ENCODE peak calls at places on chromosomes 6 and 20, in eight cellular contexts. V is T-helper 1 cell; G is SJSA1; U is NCI-H1092 treated with DMSO at 0.1 percent for 48 hours; N is amniotic epithelial cell; Y is stromal cell of bone marrow; J is Daoy; M is stimulated activated CD8-positive, alpha-beta memory T cell treated with anti-CD3 and anti-CD28 coated beads, Interleukin-2, amount 100 ng/mL, for 1 hour. L is an unnamed sample.

GRCh38 chr6:8655670-8656454 is 220.5 kb upstream of the SLC35B3 start:
- DNase-seq in N (no peak), Y (no peak), U (no peak), J (no peak), M (no peak), V (no peak), G (no peak), L (no peak)

GRCh38 chr6:45310118-45310788 is 17.9 kb upstream of the RUNX2 start:
- DNase-seq in V (peak; percentile 5), M (no peak), Y (no peak), G (no peak), J (no peak), N (no peak), U (no peak), L (no peak)

GRCh38 chr6:112113918-112114317 is 26.5 kb downstream of the FAM229B start:
- DNase-seq in G (no peak), J (no peak), U (no peak), M (no peak), N (no peak), V (no peak), Y (no peak), L (no peak)

GRCh38 chr20:44962483-44962882 is 2.3 kb upstream of the TOMM34 start:
- DNase-seq in N (no peak), U (no peak), J (no peak), V (no peak), Y (no peak), G (no peak), M (no peak), L (no peak)

GRCh38 chr20:23245553-23246128 is 105.0 kb upstream of the NXT1 start:
- DNase-seq in U (no peak), V (no peak), G (peak; percentile 46), M (no peak), N (peak; percentile 52), Y (no peak), J (peak; percentile 33), L (no peak)

GRCh38 chr20:50392138-50392866 is 117.9 kb upstream of the PTPN1 start:
- DNase-seq in U (no peak), M (no peak), J (no peak), G (no peak), N (no peak), V (no peak), Y (no peak), L (no peak)

GRCh38 chr6:22877946-22878705 is 308.8 kb downstream of the HDGFL1 start:
- DNase-seq in G (peak; percentile 90), M (no peak), Y (peak; percentile 39), J (no peak), N (peak; percentile 98), U (no peak), V (no peak), L (no peak)

GRCh38 chr6:16690244-16691142 is 70.8 kb downstream of the ATXN1 start:
- DNase-seq in J (no peak), M (no peak), U (no peak), G (no peak), N (peak; percentile 85), Y (no peak), V (no peak), L (no peak)

GRCh38 chr6:79111549-79111948 is 33.5 kb upstream of the PHIP start:
- DNase-seq in G (no peak), V (no peak), M (no peak), J (no peak), N (no peak), U (no peak), Y (no peak), L (no peak)

GRCh38 chr6:112881027-112881426 is 533.9 kb downstream of the RFPL4B start:
- DNase-seq in Y (peak; percentile 58), M (no peak), G (peak; percentile 37), J (peak; percentile 33), N (peak; percentile 66), U (no peak), V (no peak), L (no peak)

GRCh38 chr20:1364106-1364505 is 28.7 kb downstream of the FKBP1A start:
- DNase-seq in V (no peak), J (no peak), Y (no peak), M (no peak), N (no peak), U (no peak), G (no peak), L (no peak)

GRCh38 chr20:54554006-54554405 is 78.6 kb downstream of the DOK5 start:
- DNase-seq in Y (no peak), U (no peak), N (no peak), J (no peak), M (no peak), V (no peak), G (no peak), L (no peak)

GRCh38 chr6:31114540-31114876 is at the start of gene PSORS1C1:
- DNase-seq in G (peak; percentile 90), Y (peak; percentile 94), M (no peak), J (peak; percentile 98), V (no peak), N (peak; percentile 95), U (no peak), L (no peak)

GRCh38 chr6:66896415-66896814 is 1189.4 kb upstream of the EYS start:
- DNase-seq in N (no peak), V (no peak), M (no peak), U (no peak), Y (no peak), G (no peak), J (no peak), L (no peak)

GRCh38 chr6:43628392-43629103 is 516 bp downstream of the GTPBP2 start:
- DNase-seq in J (peak; percentile 72), G (peak; percentile 76), Y (no peak), V (peak; percentile 43), N (peak; percentile 38), M (peak; percentile 13), U (peak; percentile 37), L (no peak)

GRCh38 chr20:43983359-43983758 is 68.7 kb downstream of the TOX2 start:
- DNase-seq in M (no peak), N (no peak), Y (no peak), J (no peak), G (no peak), V (no peak), U (no peak), L (no peak)

GRCh38 chr6:10030942-10031537 is 383.8 kb downstream of the TFAP2A start:
- DNase-seq in Y (no peak), M (no peak), V (no peak), U (no peak), N (no peak), G (no peak), J (peak; percentile 24), L (no peak)

GRCh38 chr6:11645016-11645415 is 107.5 kb downstream of the TMEM170B start:
- DNase-seq in N (peak; percentile 93), U (no peak), M (no peak), J (no peak), Y (no peak), G (no peak), V (no peak), L (no peak)

GRCh38 chr6:54440549-54440948 is 132.3 kb downstream of the TINAG start:
- DNase-seq in J (no peak), Y (no peak), M (no peak), N (no peak), U (no peak), V (no peak), G (no peak), L (no peak)

GRCh38 chr6:35089935-35090505 is 51.1 kb downstream of the TCP11 start:
- DNase-seq in J (peak; percentile 57), V (no peak), G (peak; percentile 32), M (no peak), U (no peak), N (peak; percentile 97), Y (no peak), L (peak; percentile 68)

GRCh38 chr6:33827546-33828451 is 24.0 kb upstream of the MLN start:
- DNase-seq in V (no peak), M (no peak), G (no peak), U (no peak), N (no peak), Y (no peak), J (no peak), L (peak; percentile 52)

GRCh38 chr6:142489722-142490610 is 188.2 kb downstream of the ADGRG6 start:
- DNase-seq in N (peak; percentile 11), U (no peak), M (no peak), Y (peak; percentile 53), J (peak; percentile 51), V (no peak), G (no peak), L (no peak)

GRCh38 chr20:48623176-48623905 is 204.5 kb downstream of the PREX1 start:
- DNase-seq in U (no peak), V (no peak), M (no peak), G (no peak), J (no peak), Y (no peak), N (no peak), L (peak; percentile 48)